ENCODE peak calls at places on chromosomes 1 and 21, in four cellular contexts. N is NCI-H446 treated with DMSO at 0.1 percent for 48 hours, K is caudate nucleus, P is ACHN. G is an unnamed sample.

GRCh38 chr1:216071227-216071626 is 352.0 kb downstream of the USH2A start:
- DNase-seq in N (no peak), K (no peak), P (no peak), G (no peak)

GRCh38 chr1:17831619-17832018 is 76.5 kb downstream of the ACTL8 start:
- DNase-seq in N (no peak), K (no peak), P (peak), G (no peak)

GRCh38 chr1:100575406-100575805 is 37.5 kb downstream of the GPR88 start:
- DNase-seq in N (no peak), K (no peak), P (no peak), G (no peak)

GRCh38 chr21:27206368-27206982 is 239.6 kb upstream of the ADAMTS5 start:
- DNase-seq in N (no peak), K (no peak), P (no peak), G (no peak)

GRCh38 chr1:5743435-5744095 is 248.7 kb downstream of the NPHP4 start:
- DNase-seq in N (no peak), K (no peak), P (no peak), G (no peak)

GRCh38 chr1:199247891-199248290 is 609.1 kb downstream of the PTPRC start:
- DNase-seq in N (no peak), K (no peak), P (no peak), G (no peak)

GRCh38 chr1:26490155-26490554 is 17.9 kb downstream of the HMGN2 start:
- DNase-seq in N (no peak), K (no peak), P (no peak), G (no peak)

GRCh38 chr21:44552136-44552535 is 831 bp upstream of the KRTAP10-2 start:
- DNase-seq in N (no peak), K (no peak), P (no peak), G (no peak)

GRCh38 chr1:50861742-50862141 is 98.3 kb downstream of the FAF1 start:
- DNase-seq in N (no peak), K (no peak), P (no peak), G (no peak)

GRCh38 chr1:107739183-107739582 is 225.8 kb downstream of the VAV3 start:
- DNase-seq in N (peak), K (no peak), P (no peak), G (no peak)

GRCh38 chr1:25563330-25564215 is 20.2 kb downstream of the LDLRAP1 start:
- DNase-seq in N (no peak), K (peak), P (no peak), G (no peak)

GRCh38 chr1:232613752-232614381 is 16.1 kb downstream of the SIPA1L2 start:
- DNase-seq in N (no peak), K (no peak), P (no peak), G (no peak)

GRCh38 chr1:11065796-11066195 is 6.0 kb upstream of the SRM start:
- DNase-seq in N (no peak), K (no peak), P (no peak), G (no peak)

GRCh38 chr21:42737969-42738590 is 84.7 kb downstream of the PDE9A start:
- DNase-seq in N (no peak), K (no peak), P (no peak), G (no peak)

GRCh38 chr21:42562816-42563215 is 49.2 kb downstream of the SLC37A1 start:
- DNase-seq in N (no peak), K (no peak), P (no peak), G (no peak)

GRCh38 chr1:230713915-230714764 is at the start of gene AGT:
- DNase-seq in N (peak), K (peak), P (peak), G (no peak)

GRCh38 chr1:6822530-6823359 is 37.5 kb downstream of the CAMTA1 start:
- DNase-seq in N (no peak), K (no peak), P (no peak), G (no peak)

GRCh38 chr1:156106624-156107488 is 7.7 kb upstream of the LMNA start:
- DNase-seq in N (no peak), K (no peak), P (no peak), G (no peak)

GRCh38 chr21:34043333-34043732 is 30.0 kb upstream of the MRPS6 start:
- DNase-seq in N (no peak), K (no peak), P (no peak), G (no peak)

GRCh38 chr1:109919271-109919670 is 8.6 kb downstream of the CSF1 start:
- DNase-seq in N (no peak), K (no peak), P (no peak), G (no peak)

GRCh38 chr1:154716012-154716411 is 108.0 kb upstream of the ADAR start:
- DNase-seq in N (no peak), K (no peak), P (no peak), G (peak)

GRCh38 chr1:53734650-53735211 is 4.2 kb downstream of the GLIS1 start:
- DNase-seq in N (no peak), K (no peak), P (peak), G (no peak)

GRCh38 chr1:25672763-25673409 is 56.3 kb downstream of the MAN1C1 start:
- DNase-seq in N (no peak), K (no peak), P (no peak), G (no peak)

GRCh38 chr1:114756009-114756892 is 1.5 kb downstream of the CSDE1 start:
- DNase-seq in N (no peak), K (no peak), P (no peak), G (no peak)

GRCh38 chr1:12604114-12604874 is 13.7 kb downstream of the DHRS3 start:
- DNase-seq in N (no peak), K (no peak), P (peak), G (peak)

GRCh38 chr1:239189998-239190512 is 196.3 kb upstream of the CHRM3 start:
- DNase-seq in N (no peak), K (no peak), P (no peak), G (no peak)

GRCh38 chr21:45156459-45156858 is 82.1 kb downstream of the ADARB1 start:
- DNase-seq in N (no peak), K (no peak), P (no peak), G (no peak)

GRCh38 chr1:25616932-25617625 is 488 bp downstream of the MAN1C1 start:
- DNase-seq in N (no peak), K (no peak), P (no peak), G (no peak)

GRCh38 chr1:171809834-171810233 is 28.4 kb downstream of the METTL13 start:
- DNase-seq in N (no peak), K (no peak), P (no peak), G (no peak)

GRCh38 chr1:14441302-14441741 is 157.2 kb upstream of the KAZN start:
- DNase-seq in N (no peak), K (no peak), P (no peak), G (no peak)

GRCh38 chr1:236108027-236108648 is 34.2 kb upstream of the GPR137B start:
- DNase-seq in N (no peak), K (no peak), P (no peak), G (no peak)

GRCh38 chr1:74693473-74693872 is 19.9 kb upstream of the ERICH3 start:
- DNase-seq in N (no peak), K (no peak), P (no peak), G (no peak)

GRCh38 chr1:79745928-79746327 is 739.4 kb upstream of the ADGRL4 start:
- DNase-seq in N (no peak), K (no peak), P (no peak), G (no peak)

GRCh38 chr1:31723828-31724359 is 20.1 kb upstream of the COL16A1 start:
- DNase-seq in N (no peak), K (no peak), P (peak), G (peak)

GRCh38 chr1:54384921-54385726 is 21.1 kb downstream of the SSBP3 start:
- DNase-seq in N (no peak), K (no peak), P (no peak), G (no peak)

GRCh38 chr1:184212649-184213314 is 161.3 kb downstream of the TSEN15 start:
- DNase-seq in N (no peak), K (no peak), P (peak), G (no peak)

GRCh38 chr1:113905435-113905861 is 322 bp downstream of the DCLRE1B start:
- DNase-seq in N (no peak), K (no peak), P (no peak), G (no peak)

GRCh38 chr1:204260601-204261197 is 46.9 kb upstream of the GOLT1A start:
- DNase-seq in N (no peak), K (no peak), P (no peak), G (no peak)

GRCh38 chr1:209248649-209249279 is 334.8 kb upstream of the CAMK1G start:
- DNase-seq in N (peak), K (no peak), P (peak), G (peak)

GRCh38 chr1:31135973-31136600 is 70.6 kb upstream of the PUM1 start:
- DNase-seq in N (no peak), K (no peak), P (no peak), G (no peak)

G was measured in GM18507.